ENCODE peak calls at places on chromosome 14, in nine cellular contexts. J is left cardiac atrium; K is thoracic aorta; G is activated T-cell treated with anti-CD3 and anti-CD28 coated beads, Interleukin-2, amount 50 U/mL, for 4 hours; D is astrocyte of the spinal cord; B is foreskin fibroblast; M is AML-193; O is left ventricle myocardium inferior; L is LoVo. N is an unnamed sample.
A peak's percentile ranks its signal among the peaks of the same experiment; 100 is the strongest.

GRCh38 chr14:67424539-67424938 is 12.6 kb upstream of the PLEK2 start:
- DNase-seq in L (no peak), B (no peak), K (no peak), D (no peak), G (no peak), J (no peak), O (no peak), M (no peak), N (no peak)

GRCh38 chr14:58752782-58753181 is 115.0 kb downstream of the DACT1 start:
- DNase-seq in G (no peak), O (peak; percentile 77), M (no peak), D (no peak), L (peak; percentile 70), B (no peak), K (no peak), J (peak; percentile 86), N (no peak)

GRCh38 chr14:75831455-75831854 is 150.3 kb downstream of the TGFB3 start:
- DNase-seq in G (peak; percentile 13), D (peak; percentile 93), M (peak; percentile 26), J (peak; percentile 71), L (peak; percentile 38), O (peak; percentile 38), K (no peak), B (peak; percentile 72), N (no peak)

GRCh38 chr14:97359391-97359790 is 562.2 kb downstream of the VRK1 start:
- DNase-seq in L (no peak), M (no peak), G (no peak), J (no peak), O (no peak), B (no peak), D (no peak), K (no peak), N (no peak)

GRCh38 chr14:53954551-53955233 is 1.9 kb downstream of the BMP4 start:
- DNase-seq in B (peak; percentile 35), O (peak; percentile 32), K (no peak), D (peak; percentile 11), J (peak; percentile 37), L (peak; percentile 34), M (no peak), G (no peak), N (no peak)

GRCh38 chr14:89445252-89445973 is 28.4 kb upstream of the FOXN3 start:
- DNase-seq in J (no peak), G (peak; percentile 37), O (no peak), K (no peak), D (no peak), L (no peak), M (peak; percentile 9), B (no peak), N (no peak)

GRCh38 chr14:60090864-60091519 is 731 bp upstream of the PCNX4 start:
- DNase-seq in J (peak; percentile 63), O (peak; percentile 33), K (no peak), L (peak; percentile 51), M (peak; percentile 10), G (peak; percentile 7), B (peak; percentile 68), D (peak; percentile 82), N (peak; percentile 20)

GRCh38 chr14:21025374-21026151 is 702 bp upstream of the NDRG2 start:
- DNase-seq in O (peak; percentile 91), L (no peak), B (no peak), M (no peak), G (no peak), J (peak; percentile 82), K (no peak), D (no peak), N (no peak)

GRCh38 chr14:31057701-31058364 is 31.7 kb upstream of the STRN3 start:
- DNase-seq in B (no peak), J (no peak), D (no peak), O (no peak), G (no peak), M (no peak), K (no peak), L (no peak), N (no peak)

GRCh38 chr14:100306506-100307214 is 416 bp upstream of the SLC25A29 start:
- DNase-seq in G (peak; percentile 65), D (peak; percentile 78), M (peak; percentile 75), K (peak; percentile 61), J (peak; percentile 92), O (peak; percentile 93), L (peak; percentile 91), B (peak; percentile 83), N (peak; percentile 83)

GRCh38 chr14:96502621-96503251 is 554 bp downstream of the PAPOLA start:
- DNase-seq in O (peak; percentile 50), D (peak; percentile 22), L (peak; percentile 21), J (peak; percentile 69), M (peak; percentile 55), B (no peak), K (no peak), G (no peak), N (no peak)

GRCh38 chr14:74655597-74656389 is 43.8 kb upstream of the LTBP2 start:
- DNase-seq in J (no peak), K (no peak), D (peak; percentile 44), L (no peak), G (no peak), B (peak; percentile 66), O (no peak), M (no peak), N (no peak)

GRCh38 chr14:51534623-51535022 is 117.1 kb upstream of the FRMD6 start:
- DNase-seq in O (no peak), L (no peak), B (peak; percentile 36), K (no peak), D (no peak), M (no peak), G (no peak), J (no peak), N (no peak)

GRCh38 chr14:75417674-75418073 is 10.1 kb upstream of the JDP2 start:
- DNase-seq in O (no peak), K (no peak), B (peak; percentile 42), D (no peak), M (peak; percentile 15), G (no peak), L (no peak), J (no peak), N (no peak)

GRCh38 chr14:95449131-95449530 is 67.3 kb downstream of the SYNE3 start:
- DNase-seq in J (no peak), M (no peak), D (no peak), K (no peak), G (no peak), B (no peak), O (no peak), L (no peak), N (no peak)

GRCh38 chr14:98622208-98623051 is 649.6 kb downstream of the BCL11B start:
- DNase-seq in O (no peak), L (no peak), M (no peak), G (no peak), K (no peak), B (no peak), D (peak; percentile 30), J (no peak), N (no peak)

GRCh38 chr14:23114669-23115491 is 4.2 kb downstream of the CEBPE start:
- DNase-seq in J (no peak), D (peak; percentile 96), K (peak; percentile 33), B (peak; percentile 98), G (no peak), O (no peak), L (peak; percentile 37), M (no peak), N (no peak)

GRCh38 chr14:59087711-59088110 is 100.8 kb upstream of the DAAM1 start:
- DNase-seq in D (no peak), O (no peak), J (no peak), K (no peak), L (no peak), M (no peak), G (no peak), B (no peak), N (no peak)

GRCh38 chr14:93788557-93789365 is 476 bp upstream of the PRIMA1 start:
- DNase-seq in G (no peak), J (peak; percentile 42), K (no peak), B (no peak), D (no peak), L (no peak), M (no peak), O (peak; percentile 47), N (no peak)

GRCh38 chr14:65926935-65927700 is 514.6 kb downstream of the FUT8 start:
- DNase-seq in L (no peak), O (no peak), D (no peak), K (no peak), G (no peak), J (no peak), M (no peak), B (no peak), N (no peak)

GRCh38 chr14:69685217-69685616 is 73.8 kb downstream of the SUSD6 start:
- DNase-seq in M (no peak), J (no peak), D (no peak), L (no peak), G (peak; percentile 61), K (no peak), B (no peak), O (no peak), N (no peak)

GRCh38 chr14:22843123-22843925 is 6.9 kb downstream of the MMP14 start:
- DNase-seq in M (no peak), J (no peak), D (no peak), G (no peak), L (no peak), O (no peak), B (no peak), K (no peak), N (no peak)

GRCh38 chr14:59964251-59965007 is 44.5 kb downstream of the LRRC9 start:
- DNase-seq in G (no peak), K (no peak), D (peak; percentile 4), O (no peak), J (no peak), B (peak; percentile 18), M (no peak), L (no peak), N (no peak)

GRCh38 chr14:72644758-72645489 is 249.0 kb downstream of the DPF3 start:
- DNase-seq in D (no peak), M (no peak), O (no peak), G (no peak), J (no peak), K (no peak), L (no peak), B (no peak), N (no peak)

GRCh38 chr14:73462078-73462715 is 3.9 kb upstream of the NUMB start:
- DNase-seq in M (no peak), D (peak; percentile 31), L (peak; percentile 89), J (peak; percentile 53), K (no peak), G (no peak), O (peak; percentile 50), B (no peak), N (no peak)

N was measured in naive B cell.